ENCODE peak calls at places on chromosomes 1 and 21, in six cellular contexts. U is choroid plexus epithelial cell, S is Right ventricle myocardium superior, Q is AG04449, G is GM04503, D is NCI-H1436 treated with DMSO at 0.1 percent for 48 hours. J is an unnamed sample.

GRCh38 chr1:69172003-69173000 is 395.4 kb upstream of the LRRC7 start:
- DNase-seq in U (peak), S (no peak), Q (no peak), G (no peak), D (no peak), J (no peak)

GRCh38 chr21:17610862-17611261 is 1.8 kb downstream of the BTG3 start:
- DNase-seq in U (peak), S (peak), Q (no peak), G (no peak), D (no peak), J (no peak)

GRCh38 chr1:12149791-12150175 is 17.0 kb upstream of the TNFRSF1B start:
- DNase-seq in U (no peak), S (no peak), Q (no peak), G (no peak), D (no peak), J (no peak)

GRCh38 chr1:107840746-107841145 is 124.2 kb downstream of the VAV3 start:
- DNase-seq in U (peak), S (no peak), Q (no peak), G (no peak), D (no peak), J (no peak)

GRCh38 chr1:162678439-162678838 is 46.2 kb downstream of the DDR2 start:
- DNase-seq in U (peak), S (no peak), Q (no peak), G (peak), D (no peak), J (no peak)

GRCh38 chr1:76759950-76760349 is 107.3 kb upstream of the ST6GALNAC5 start:
- DNase-seq in U (peak), S (peak), Q (no peak), G (no peak), D (peak), J (no peak)

GRCh38 chr1:65310078-65310587 is 790 bp downstream of the DNAJC6 start:
- DNase-seq in U (no peak), S (no peak), Q (no peak), G (no peak), D (peak), J (no peak)

GRCh38 chr1:54280652-54281051 is 80.7 kb downstream of the MRPL37 start:
- DNase-seq in U (no peak), S (no peak), Q (no peak), G (no peak), D (no peak), J (no peak)

GRCh38 chr21:25421327-25422028 is 185.8 kb downstream of the MRPL39 start:
- DNase-seq in U (peak), S (no peak), Q (no peak), G (peak), D (peak), J (no peak)

GRCh38 chr1:24900985-24901781 is 28.9 kb downstream of the RUNX3 start:
- DNase-seq in U (no peak), S (no peak), Q (no peak), G (no peak), D (no peak), J (no peak)

GRCh38 chr1:43446881-43447835 is 6.6 kb downstream of the HYI start:
- DNase-seq in U (no peak), S (no peak), Q (no peak), G (no peak), D (no peak), J (no peak)

GRCh38 chr1:157691285-157691920 is 9.2 kb downstream of the FCRL3 start:
- DNase-seq in U (peak), S (no peak), Q (peak), G (no peak), D (no peak), J (no peak)

GRCh38 chr1:201024251-201024998 is 911 bp upstream of the KIF21B start:
- DNase-seq in U (no peak), S (no peak), Q (no peak), G (no peak), D (no peak), J (no peak)

GRCh38 chr1:6001992-6002576 is 9.9 kb upstream of the NPHP4 start:
- DNase-seq in U (no peak), S (peak), Q (no peak), G (no peak), D (no peak), J (no peak)

GRCh38 chr1:18681423-18681835 is 50.8 kb downstream of the PAX7 start:
- DNase-seq in U (peak), S (no peak), Q (no peak), G (no peak), D (no peak), J (no peak)

GRCh38 chr1:42172394-42173133 is 8.0 kb upstream of the GUCA2A start:
- DNase-seq in U (no peak), S (peak), Q (no peak), G (no peak), D (no peak), J (no peak)

GRCh38 chr1:20644416-20644815 is 11.2 kb downstream of the PINK1 start:
- DNase-seq in U (no peak), S (no peak), Q (no peak), G (no peak), D (no peak), J (no peak)

GRCh38 chr1:66652556-66652955 is 99.7 kb upstream of the DYNLT5 start:
- DNase-seq in U (peak), S (no peak), Q (no peak), G (no peak), D (no peak), J (no peak)

GRCh38 chr1:229028987-229029550 is 241.8 kb upstream of the RAB4A start:
- DNase-seq in U (no peak), S (no peak), Q (no peak), G (no peak), D (no peak), J (no peak)

GRCh38 chr1:209937996-209938959 is at the start of gene SYT14:
- DNase-seq in U (peak), S (no peak), Q (no peak), G (no peak), D (peak), J (no peak)

GRCh38 chr1:106502659-106503058 is 553.8 kb upstream of the PRMT6 start:
- DNase-seq in U (no peak), S (no peak), Q (no peak), G (no peak), D (no peak), J (no peak)

GRCh38 chr21:42373181-42373907 is 7.0 kb upstream of the TFF1 start:
- DNase-seq in U (no peak), S (no peak), Q (no peak), G (no peak), D (no peak), J (no peak)

GRCh38 chr1:155196103-155196892 is 11.4 kb downstream of the THBS3 start:
- DNase-seq in U (no peak), S (peak), Q (no peak), G (no peak), D (no peak), J (no peak)

GRCh38 chr1:79041666-79042065 is 35.1 kb upstream of the ADGRL4 start:
- DNase-seq in U (no peak), S (no peak), Q (no peak), G (no peak), D (no peak), J (no peak)

GRCh38 chr1:41006942-41007865 is 14.3 kb downstream of the SLFNL1 start:
- DNase-seq in U (no peak), S (no peak), Q (no peak), G (no peak), D (no peak), J (no peak)

GRCh38 chr1:167713330-167714081 is 8.3 kb upstream of the MPZL1 start:
- DNase-seq in U (peak), S (peak), Q (no peak), G (no peak), D (no peak), J (no peak)

GRCh38 chr1:65148548-65149390 is 766 bp downstream of the AK4 start:
- DNase-seq in U (peak), S (peak), Q (no peak), G (no peak), D (no peak), J (peak)

GRCh38 chr1:61253059-61253735 is 170.8 kb downstream of the NFIA start:
- DNase-seq in U (peak), S (peak), Q (no peak), G (peak), D (no peak), J (no peak)

GRCh38 chr1:230215049-230215448 is 148.0 kb downstream of the GALNT2 start:
- DNase-seq in U (peak), S (peak), Q (no peak), G (no peak), D (no peak), J (no peak)

GRCh38 chr1:2480986-2481364 is 4.9 kb downstream of the PLCH2 start:
- DNase-seq in U (no peak), S (no peak), Q (no peak), G (no peak), D (no peak), J (no peak)

GRCh38 chr1:29292344-29292743 is 56.0 kb downstream of the PTPRU start:
- DNase-seq in U (no peak), S (no peak), Q (no peak), G (no peak), D (no peak), J (no peak)

GRCh38 chr1:46315669-46316403 is 12.3 kb downstream of the UQCRH start:
- DNase-seq in U (peak), S (no peak), Q (no peak), G (no peak), D (no peak), J (no peak)

GRCh38 chr1:1359668-1360468 is 1.5 kb upstream of the MXRA8 start:
- DNase-seq in U (peak), S (peak), Q (peak), G (no peak), D (no peak), J (no peak)

GRCh38 chr1:77382361-77382760 is 100.5 kb downstream of the AK5 start:
- DNase-seq in U (peak), S (no peak), Q (no peak), G (no peak), D (no peak), J (no peak)

GRCh38 chr1:152777510-152778137 is 2.7 kb downstream of the LCE1F start:
- DNase-seq in U (no peak), S (no peak), Q (no peak), G (no peak), D (no peak), J (no peak)

J was measured in stimulated activated CD4-positive, alpha-beta T cell treated with anti-CD3 and anti-CD28 coated beads, Interleukin-1b, Interleukin-23, amount 100 ng/mL, for 4 hours.